ENCODE peak calls at places on chromosomes 6 and 20, in five cellular contexts. T is uterus, H is IMR-90, R is HCT116, Q is ovary. C is an unnamed sample.

GRCh38 chr6:48183174-48183573 is 72.2 kb upstream of the PTCHD4 start:
- DNase-seq in H (no peak), Q (no peak), T (no peak), R (no peak), C (no peak)

GRCh38 chr20:32536861-32537656 is 48.1 kb downstream of the NOL4L start:
- DNase-seq in R (no peak), H (no peak), T (no peak), Q (no peak), C (no peak)

GRCh38 chr6:142548571-142548970 is 246.8 kb downstream of the ADGRG6 start:
- DNase-seq in H (no peak), T (no peak), Q (no peak), R (no peak), C (no peak)

GRCh38 chr20:11686900-11687543 is 230.7 kb upstream of the BTBD3 start:
- DNase-seq in Q (no peak), H (peak; percentile 1), R (no peak), T (no peak), C (no peak)

GRCh38 chr6:138800377-138801150 is 4.7 kb downstream of the ECT2L start:
- DNase-seq in R (no peak), H (no peak), Q (no peak), T (no peak), C (no peak)

GRCh38 chr20:21521596-21522478 is 8.0 kb upstream of the NKX2-2 start:
- DNase-seq in Q (no peak), H (no peak), R (no peak), T (no peak), C (no peak)

GRCh38 chr20:58039569-58040092 is 188.8 kb downstream of the ANKRD60 start:
- DNase-seq in R (no peak), T (no peak), H (no peak), Q (no peak), C (no peak)

GRCh38 chr6:109958626-109959025 is 19.5 kb upstream of the GPR6 start:
- DNase-seq in T (no peak), R (no peak), H (no peak), Q (no peak), C (no peak)

GRCh38 chr20:32622585-32623468 is 37.7 kb upstream of the NOL4L start:
- DNase-seq in T (no peak), Q (no peak), H (no peak), R (no peak), C (no peak)

GRCh38 chr20:43939762-43940121 is 25.1 kb downstream of the TOX2 start:
- DNase-seq in T (no peak), R (no peak), Q (no peak), H (no peak), C (peak; percentile 55)

GRCh38 chr6:108719477-108719876 is 128.7 kb upstream of the ARMC2 start:
- DNase-seq in H (no peak), R (no peak), T (no peak), Q (no peak), C (no peak)

GRCh38 chr20:8811801-8812594 is 256.9 kb upstream of the PLCB4 start:
- DNase-seq in H (no peak), T (peak; percentile 13), R (no peak), Q (no peak), C (no peak)

GRCh38 chr6:15317934-15318902 is 72.3 kb downstream of the JARID2 start:
- DNase-seq in R (no peak), Q (no peak), T (no peak), H (peak; percentile 48), C (no peak)

GRCh38 chr20:21395666-21396044 is 1.7 kb downstream of the NKX2-4 start:
- DNase-seq in H (no peak), R (no peak), Q (no peak), T (no peak), C (no peak)

GRCh38 chr20:62366370-62367135 is 559 bp downstream of the LAMA5 start:
- DNase-seq in H (no peak), R (no peak), T (no peak), Q (peak; percentile 21), C (no peak)

GRCh38 chr20:64164123-64164836 is at the start of gene MYT1:
- DNase-seq in H (no peak), R (no peak), Q (no peak), T (no peak), C (no peak)

GRCh38 chr20:56735087-56735642 is 106.1 kb downstream of the TFAP2C start:
- DNase-seq in H (no peak), T (no peak), Q (no peak), R (no peak), C (no peak)

GRCh38 chr6:166621114-166621540 is 5.9 kb downstream of the RPS6KA2 start:
- DNase-seq in Q (no peak), H (no peak), T (no peak), R (no peak), C (no peak)

GRCh38 chr6:109059591-109060021 is 35.0 kb downstream of the SESN1 start:
- DNase-seq in R (no peak), T (no peak), H (peak; percentile 24), Q (no peak), C (no peak)

GRCh38 chr6:41769376-41769775 is 10.3 kb downstream of the FRS3 start:
- DNase-seq in T (no peak), Q (no peak), R (no peak), H (no peak), C (no peak)

GRCh38 chr6:33840064-33840926 is 36.5 kb upstream of the MLN start:
- DNase-seq in R (peak; percentile 79), T (peak; percentile 46), H (peak; percentile 98), Q (no peak), C (peak; percentile 96)

GRCh38 chr20:46378390-46379009 is 27.9 kb downstream of the ELMO2 start:
- DNase-seq in T (no peak), R (no peak), H (no peak), Q (no peak), C (no peak)

GRCh38 chr6:42449917-42450313 is 1.8 kb downstream of the TRERF1 start:
- DNase-seq in Q (no peak), R (no peak), T (no peak), H (peak; percentile 38), C (no peak)

GRCh38 chr6:119481981-119482380 is 132.4 kb upstream of the MAN1A1 start:
- DNase-seq in T (no peak), R (no peak), H (no peak), Q (no peak), C (no peak)

GRCh38 chr6:45350186-45350585 is 22.1 kb downstream of the RUNX2 start:
- DNase-seq in H (peak; percentile 33), Q (no peak), T (no peak), R (no peak), C (no peak)

DNA sequence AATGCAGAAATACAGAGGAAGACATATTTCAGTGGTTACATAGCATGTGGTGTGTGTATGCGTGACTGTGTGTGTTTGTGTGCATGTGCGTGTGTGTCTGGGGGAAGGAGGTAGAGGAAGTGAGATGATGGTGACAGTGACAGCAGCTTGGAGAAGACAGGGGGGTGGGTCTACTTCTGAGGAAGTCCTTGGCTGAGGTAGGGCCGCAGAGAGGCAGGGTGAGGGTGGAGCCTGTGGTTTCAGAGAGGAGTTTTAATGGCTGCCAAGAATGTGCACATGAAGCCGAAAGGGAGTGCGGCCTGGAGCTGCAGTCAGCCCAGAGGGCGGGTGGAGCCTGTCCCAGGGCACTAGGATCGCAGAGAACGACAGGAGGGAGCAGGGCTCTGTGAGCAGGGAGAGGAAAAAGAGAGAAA is 22.7 kb upstream of the RNF24 start:
- DNase-seq in Q (no peak), T (no peak), H (peak; percentile 67), R (no peak), C (peak; percentile 60)
- TF ChIP-seq POLR2A in Q (no peak), T (no peak), H (no peak), R (no peak), C (no peak)

GRCh38 chr20:346640-347316 is at the start of gene NRSN2:
- DNase-seq in T (peak; percentile 59), H (peak; percentile 62), Q (peak; percentile 82), R (no peak), C (peak; percentile 69)
- TF ChIP-seq POLR2A in T (peak; percentile 53), H (no peak), Q (peak; percentile 63), R (no peak), C (peak; percentile 53)

GRCh38 chr6:32177182-32177787 is 920 bp upstream of the RNF5 start:
- DNase-seq in Q (no peak), T (no peak), H (no peak), R (no peak), C (no peak)

GRCh38 chr6:32179746-32180405 is 1.7 kb downstream of the RNF5 start:
- DNase-seq in R (no peak), H (no peak), T (no peak), Q (peak; percentile 38), C (no peak)

GRCh38 chr6:32176476-32177181 is 745 bp upstream of the AGPAT1 start:
- DNase-seq in H (peak; percentile 75), R (no peak), T (no peak), Q (no peak), C (no peak)

GRCh38 chr6:32177788-32178546 is at the start of gene RNF5:
- DNase-seq in R (peak; percentile 100), Q (peak; percentile 99), H (peak; percentile 100), T (peak; percentile 99), C (peak; percentile 92)

DNA sequence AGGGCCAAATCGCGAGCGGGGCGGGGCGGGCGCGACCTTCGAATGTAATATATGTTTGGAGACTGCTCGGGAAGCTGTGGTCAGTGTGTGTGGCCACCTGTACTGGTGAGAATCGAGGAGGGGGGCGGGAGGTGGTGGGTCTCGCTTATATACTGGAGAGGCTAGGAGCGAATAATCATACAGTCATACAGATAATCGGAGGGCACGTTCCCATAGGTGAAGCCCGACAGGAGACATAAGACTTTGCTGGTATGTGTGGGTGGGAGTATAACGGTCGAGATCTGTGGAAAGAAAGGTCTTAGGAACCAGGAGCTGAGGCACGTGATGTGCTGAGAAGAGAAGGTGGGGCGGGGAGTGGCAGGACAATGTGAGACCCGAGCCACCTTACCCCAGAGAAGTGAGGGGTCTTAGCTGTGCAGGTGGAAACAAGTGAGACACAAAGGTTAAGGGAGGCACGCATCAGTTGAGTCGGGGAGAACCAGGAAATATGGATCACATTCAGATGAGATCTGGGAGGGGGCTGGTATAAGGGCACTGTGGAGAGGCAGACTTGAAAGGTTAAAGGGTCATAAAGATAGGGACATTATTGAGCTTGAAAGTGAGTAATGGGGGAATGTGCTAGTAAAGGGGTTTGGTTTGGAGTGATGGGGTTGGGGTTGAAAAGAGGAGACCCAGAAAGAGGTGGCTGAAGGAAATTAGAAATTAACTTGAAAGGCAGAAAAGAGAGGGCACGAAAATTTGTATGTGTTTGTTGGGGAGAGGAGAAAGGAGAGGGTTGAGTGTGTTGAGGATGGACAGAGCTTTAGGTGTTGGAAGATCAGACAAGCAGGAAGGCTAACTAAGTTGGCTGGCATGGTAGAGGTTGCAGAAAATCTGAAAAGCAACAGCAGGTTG is 589 bp downstream of the RNF5 start:
- DNase-seq in T (no peak), R (no peak), Q (no peak), H (no peak), C (no peak)
- TF ChIP-seq POLR2A in T (no peak), R (no peak), Q (peak; percentile 3), H (peak; percentile 1), C (no peak)

GRCh38 chr6:81073323-81073722 is 679.2 kb downstream of the TENT5A start:
- DNase-seq in Q (no peak), H (no peak), R (no peak), T (no peak), C (no peak)

DNA sequence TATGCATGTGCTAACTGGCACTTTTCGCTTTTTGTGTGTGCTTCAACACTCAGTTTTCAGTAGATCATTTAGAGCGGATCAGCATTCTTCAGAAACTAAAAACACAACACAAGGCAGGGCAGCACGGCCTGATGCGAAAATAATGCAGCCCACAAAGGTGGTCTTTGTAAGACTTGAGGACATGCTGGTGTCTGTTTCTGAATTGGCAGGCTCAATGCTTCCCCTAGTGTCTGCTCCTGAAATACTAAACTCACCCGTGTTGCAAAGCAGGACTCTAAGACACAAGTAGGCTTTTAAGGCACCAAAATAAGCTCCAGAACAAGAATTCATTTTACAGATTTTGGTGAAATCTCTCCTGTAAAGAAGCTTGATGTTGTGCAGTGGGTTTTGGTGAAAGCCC is 676.5 kb downstream of the TENT5A start:
- DNase-seq in R (peak; percentile 21), H (peak; percentile 12), Q (no peak), T (no peak), C (no peak)
- TF ChIP-seq POLR2A in R (no peak), H (no peak), Q (no peak), T (no peak), C (no peak)